ENCODE peak calls at places on chromosomes 3 and 15, in ten cellular contexts. D is DMS153, M is thyroid gland, S is body of pancreas, F is naive B cell, T is colonic mucosa, H is SIG-M5, Y is T-helper 1 cell, W is cardiac fibroblast, O is islet precursor cell. N is an unnamed sample.

GRCh38 chr15:27222479-27222878 is 251.5 kb downstream of the GABRG3 start:
- DNase-seq in D (no peak), M (peak; percentile 7), S (no peak), F (no peak), T (no peak), H (no peak), Y (no peak), W (peak; percentile 5), O (no peak), N (no peak)

GRCh38 chr15:43776718-43777292 is at the start of gene ELL3:
- DNase-seq in D (peak; percentile 47), M (peak; percentile 78), S (peak; percentile 83), F (peak; percentile 79), T (peak; percentile 92), H (no peak), Y (peak; percentile 72), W (peak; percentile 68), O (peak; percentile 89), N (peak; percentile 68)

GRCh38 chr15:77568960-77569646 is 63.6 kb downstream of the LINGO1 start:
- DNase-seq in D (peak; percentile 6), M (no peak), S (peak; percentile 39), F (no peak), T (no peak), H (no peak), Y (no peak), W (peak; percentile 50), O (no peak), N (no peak)

GRCh38 chr3:184719709-184720108 is 7.8 kb upstream of the MAGEF1 start:
- DNase-seq in D (no peak), M (no peak), S (no peak), F (no peak), T (no peak), H (no peak), Y (no peak), W (no peak), O (no peak), N (no peak)

GRCh38 chr15:49242820-49243219 is 72.8 kb downstream of the GALK2 start:
- DNase-seq in D (no peak), M (no peak), S (no peak), F (no peak), T (no peak), H (no peak), Y (no peak), W (peak; percentile 88), O (peak; percentile 65), N (no peak)

GRCh38 chr3:41297750-41298149 is 98.4 kb downstream of the CTNNB1 start:
- DNase-seq in D (no peak), M (no peak), S (no peak), F (no peak), T (no peak), H (no peak), Y (no peak), W (no peak), O (no peak), N (no peak)

GRCh38 chr15:76575177-76576078 is 238.9 kb downstream of the ISL2 start:
- DNase-seq in D (no peak), M (no peak), S (no peak), F (no peak), T (no peak), H (no peak), Y (no peak), W (no peak), O (no peak), N (no peak)

GRCh38 chr3:149579838-149580542 is 77.8 kb downstream of the WWTR1 start:
- DNase-seq in D (no peak), M (no peak), S (no peak), F (no peak), T (no peak), H (no peak), Y (no peak), W (no peak), O (peak; percentile 64), N (no peak)

GRCh38 chr3:138180375-138181029 is 5.8 kb upstream of the DBR1 start:
- DNase-seq in D (peak; percentile 67), M (peak; percentile 16), S (peak; percentile 18), F (no peak), T (peak; percentile 28), H (no peak), Y (no peak), W (peak; percentile 62), O (no peak), N (peak; percentile 12)

GRCh38 chr3:187064210-187065115 is 74.8 kb downstream of the RPL39L start:
- DNase-seq in D (no peak), M (peak; percentile 40), S (peak; percentile 55), F (no peak), T (no peak), H (no peak), Y (no peak), W (peak; percentile 53), O (no peak), N (no peak)

GRCh38 chr3:52313774-52314188 is 2.3 kb upstream of the DNAH1 start:
- DNase-seq in D (no peak), M (no peak), S (no peak), F (peak; percentile 68), T (no peak), H (no peak), Y (no peak), W (peak; percentile 52), O (peak; percentile 60), N (no peak)

GRCh38 chr3:140469491-140469890 is 208.4 kb upstream of the TRIM42 start:
- DNase-seq in D (no peak), M (no peak), S (no peak), F (no peak), T (no peak), H (no peak), Y (no peak), W (no peak), O (peak; percentile 50), N (no peak)

GRCh38 chr15:26038693-26039092 is 175.6 kb upstream of the ATP10A start:
- DNase-seq in D (no peak), M (no peak), S (no peak), F (no peak), T (no peak), H (no peak), Y (no peak), W (no peak), O (peak; percentile 87), N (no peak)

GRCh38 chr3:129493206-129493605 is 35.2 kb upstream of the RHO start:
- DNase-seq in D (no peak), M (no peak), S (no peak), F (no peak), T (no peak), H (no peak), Y (no peak), W (no peak), O (no peak), N (no peak)

GRCh38 chr3:187987919-187988318 is 166.0 kb upstream of the LPP start:
- DNase-seq in D (no peak), M (no peak), S (no peak), F (no peak), T (no peak), H (no peak), Y (no peak), W (no peak), O (no peak), N (no peak)

GRCh38 chr3:87766736-87767135 is 292.1 kb downstream of the CGGBP1 start:
- DNase-seq in D (no peak), M (no peak), S (no peak), F (no peak), T (no peak), H (no peak), Y (no peak), W (no peak), O (no peak), N (no peak)

GRCh38 chr3:67998222-67998760 is 343.9 kb upstream of the SUCLG2 start:
- DNase-seq in D (no peak), M (no peak), S (no peak), F (no peak), T (no peak), H (no peak), Y (no peak), W (no peak), O (no peak), N (no peak)

GRCh38 chr15:81398910-81399551 is 25.0 kb upstream of the TMC3 start:
- DNase-seq in D (no peak), M (no peak), S (no peak), F (no peak), T (no peak), H (no peak), Y (no peak), W (peak; percentile 26), O (no peak), N (no peak)

GRCh38 chr3:29488922-29489321 is 208.1 kb downstream of the RBMS3 start:
- DNase-seq in D (no peak), M (no peak), S (no peak), F (no peak), T (no peak), H (no peak), Y (no peak), W (peak; percentile 39), O (no peak), N (no peak)

GRCh38 chr3:159390656-159391055 is 588.8 kb downstream of the MFSD1 start:
- DNase-seq in D (no peak), M (no peak), S (no peak), F (no peak), T (no peak), H (no peak), Y (no peak), W (no peak), O (no peak), N (no peak)

GRCh38 chr15:37771462-37771861 is 163.0 kb upstream of the TMCO5A start:
- DNase-seq in D (peak; percentile 21), M (no peak), S (no peak), F (no peak), T (no peak), H (no peak), Y (no peak), W (peak; percentile 39), O (peak; percentile 54), N (no peak)

GRCh38 chr3:168024537-168024941 is 71.2 kb downstream of the GOLIM4 start:
- DNase-seq in D (peak; percentile 99), M (no peak), S (no peak), F (no peak), T (no peak), H (peak; percentile 39), Y (no peak), W (peak; percentile 86), O (no peak), N (peak; percentile 72)

GRCh38 chr3:125110016-125110875 is 54.4 kb upstream of the HEG1 start:
- DNase-seq in D (no peak), M (no peak), S (no peak), F (no peak), T (no peak), H (no peak), Y (no peak), W (peak; percentile 83), O (no peak), N (no peak)

N was measured in GDM1.